ENCODE peak calls at places on chromosomes 13 and 19, in eight cellular contexts. E, W, Q, K, G, Y, N and T are unnamed samples.

GRCh38 chr19:28984315-28984714 is 228.6 kb downstream of the UQCRFS1 start:
- DNase-seq in E (no peak), G (no peak), Y (no peak), Q (no peak), W (no peak), K (no peak), N (no peak), T (no peak)

GRCh38 chr19:463483-464130 is 2.8 kb upstream of the SHC2 start:
- DNase-seq in Q (peak; percentile 66), N (no peak), W (no peak), G (no peak), E (no peak), Y (no peak), K (no peak), T (no peak)

GRCh38 chr13:93227280-93227905 is 786 bp downstream of the GPC6 start:
- DNase-seq in N (no peak), Q (peak; percentile 80), W (peak; percentile 50), Y (peak; percentile 70), E (peak; percentile 70), G (peak; percentile 33), K (no peak), T (no peak)

GRCh38 chr13:30142502-30143211 is 164.7 kb downstream of the KATNAL1 start:
- DNase-seq in W (peak; percentile 60), N (peak; percentile 87), Q (no peak), E (no peak), K (no peak), Y (peak; percentile 88), G (peak; percentile 22), T (peak; percentile 44)

GRCh38 chr19:38035515-38036495 is 128.8 kb downstream of the SIPA1L3 start:
- DNase-seq in N (no peak), E (no peak), W (peak; percentile 72), G (no peak), Q (peak; percentile 76), Y (no peak), K (no peak), T (no peak)

GRCh38 chr19:16673226-16673625 is 12.3 kb downstream of the TMEM38A start:
- DNase-seq in W (no peak), Q (no peak), E (no peak), N (no peak), G (peak; percentile 19), Y (no peak), K (no peak), T (no peak)

GRCh38 chr13:32821149-32821688 is 195.0 kb upstream of the KL start:
- DNase-seq in Q (no peak), K (no peak), G (no peak), W (no peak), Y (no peak), E (no peak), N (no peak), T (no peak)

GRCh38 chr19:7912697-7913564 is 1.7 kb upstream of the TGFBR3L start:
- DNase-seq in Q (no peak), K (no peak), G (no peak), Y (no peak), E (no peak), W (peak; percentile 54), N (no peak), T (no peak)

GRCh38 chr19:4916292-4917082 is 7.2 kb downstream of the UHRF1 start:
- DNase-seq in Y (no peak), E (no peak), K (peak; percentile 51), W (no peak), Q (peak; percentile 63), N (no peak), G (no peak), T (no peak)

GRCh38 chr19:14580623-14581237 is 2.2 kb upstream of the CLEC17A start:
- DNase-seq in K (no peak), Y (no peak), N (no peak), Q (no peak), W (no peak), G (no peak), E (no peak), T (no peak)

GRCh38 chr13:43434185-43434584 is 352.6 kb downstream of the ENOX1 start:
- DNase-seq in N (no peak), E (no peak), G (no peak), Q (no peak), K (no peak), W (no peak), Y (no peak), T (peak; percentile 17)

GRCh38 chr13:36096411-36097184 is 34.6 kb downstream of the DCLK1 start:
- DNase-seq in Q (no peak), G (no peak), K (no peak), E (no peak), N (no peak), Y (no peak), W (no peak), T (no peak)

DNA sequence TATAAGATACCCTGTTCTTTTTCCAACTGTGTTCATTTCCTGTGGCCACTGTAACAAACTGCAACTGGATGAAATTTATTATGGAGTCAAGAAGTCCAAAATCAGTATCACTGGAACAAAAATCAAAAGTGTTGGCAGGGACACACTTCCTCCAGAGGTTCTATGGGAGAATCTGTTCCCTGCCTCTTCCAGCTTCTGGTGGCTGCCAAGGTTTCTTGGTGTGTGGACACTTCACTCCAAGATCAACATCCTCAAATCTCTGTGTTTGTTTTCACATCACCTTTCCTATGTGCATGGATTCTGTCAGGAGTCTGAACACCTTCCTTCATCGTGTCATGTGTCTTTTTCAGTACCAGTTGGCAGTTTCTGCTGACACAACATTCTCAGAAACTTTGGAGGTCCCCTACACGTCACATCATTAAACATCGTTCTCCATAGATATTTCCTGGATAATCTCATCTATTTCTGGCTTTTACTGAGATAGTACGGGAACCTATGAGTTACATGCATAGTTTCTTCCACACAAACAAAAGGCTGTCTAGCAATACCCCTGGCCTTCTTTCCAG is 15.2 kb upstream of the EFNB2 start:
- DNase-seq in K (no peak), G (no peak), W (no peak), E (no peak), Y (no peak), N (no peak), Q (no peak), T (peak; percentile 20)
- H3K36me3 ChIP-seq in K (peaks cover 31% of the 10 kb centered on the region), G (no peaks in the 10 kb centered on the region), W (peaks cover 30% of the 10 kb centered on the region), E (peaks cover 16% of the 10 kb centered on the region), Y (no peaks in the 10 kb centered on the region), N (peaks cover 58% of the 10 kb centered on the region), Q (no peaks in the 10 kb centered on the region), T (peaks cover 2% of the 10 kb centered on the region)

DNA sequence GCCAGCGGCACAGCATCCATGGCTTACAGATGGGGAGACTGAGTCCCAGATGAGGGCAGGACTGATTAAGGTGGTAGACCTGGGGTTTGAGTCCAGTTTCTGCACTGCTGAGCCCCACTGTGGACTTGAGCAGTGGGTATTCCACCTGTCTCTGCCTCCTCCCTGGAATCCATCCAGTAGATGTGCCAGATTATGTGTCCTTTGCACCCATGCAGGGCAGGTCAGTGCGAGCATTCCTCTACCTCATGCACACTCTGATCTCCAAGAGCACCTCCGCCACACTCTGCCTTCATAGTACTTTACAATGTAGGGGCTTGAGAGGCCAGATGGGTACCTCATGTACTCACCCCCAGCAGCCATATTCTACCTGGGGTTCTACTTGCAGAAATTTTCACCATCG is 10.0 kb downstream of the ZSCAN22 start:
- DNase-seq in E (no peak), W (no peak), N (no peak), Q (peak; percentile 16), K (no peak), G (no peak), Y (no peak), T (no peak)
- H3K36me3 ChIP-seq in E (peaks cover 6% of the 10 kb centered on the region), W (peaks cover 62% of the 10 kb centered on the region), N (no peaks in the 10 kb centered on the region), Q (no peaks in the 10 kb centered on the region), K (peaks cover 3% of the 10 kb centered on the region), G (no peaks in the 10 kb centered on the region), Y (peaks cover 26% of the 10 kb centered on the region), T (peaks cover 53% of the 10 kb centered on the region)

DNA sequence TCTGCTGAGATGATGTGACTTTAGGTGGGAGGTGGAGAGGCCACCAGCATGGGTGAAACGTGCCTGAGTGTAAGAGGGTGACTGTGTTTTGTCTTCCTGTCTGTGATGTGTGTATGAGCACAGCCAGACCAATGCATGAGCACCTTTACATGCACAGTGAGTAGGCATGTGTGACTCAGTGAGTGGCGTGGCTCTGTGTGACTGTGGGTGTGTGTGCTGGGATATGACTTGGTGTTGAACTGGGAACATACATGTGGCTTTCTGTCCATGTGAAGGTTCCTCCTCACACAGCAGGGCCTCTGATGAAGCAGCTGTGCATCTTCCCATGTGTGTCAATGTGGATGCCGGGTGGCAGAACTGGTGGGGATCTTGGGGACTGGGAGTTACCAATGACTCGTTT is 19.9 kb upstream of the LGALS13 start:
- DNase-seq in G (no peak), Y (no peak), Q (no peak), W (no peak), E (no peak), N (no peak), K (no peak), T (no peak)
- H3K36me3 ChIP-seq in G (no peaks in the 10 kb centered on the region), Y (no peaks in the 10 kb centered on the region), Q (no peaks in the 10 kb centered on the region), W (no peaks in the 10 kb centered on the region), E (no peaks in the 10 kb centered on the region), N (no peaks in the 10 kb centered on the region), K (no peaks in the 10 kb centered on the region), T (no peaks in the 10 kb centered on the region)

GRCh38 chr19:50036905-50037304 is 11.1 kb downstream of the ZNF473 start:
- DNase-seq in E (no peak), N (no peak), G (no peak), W (no peak), Y (no peak), Q (no peak), K (no peak), T (no peak)
- H3K36me3 ChIP-seq in E (peaks cover 17% of the 10 kb centered on the region), N (peaks cover 62% of the 10 kb centered on the region), G (no peaks in the 10 kb centered on the region), W (peaks cover 92% of the 10 kb centered on the region), Y (peaks cover 26% of the 10 kb centered on the region), Q (peaks cover 28% of the 10 kb centered on the region), K (peaks cover 38% of the 10 kb centered on the region), T (peaks cover 90% of the 10 kb centered on the region)

DNA sequence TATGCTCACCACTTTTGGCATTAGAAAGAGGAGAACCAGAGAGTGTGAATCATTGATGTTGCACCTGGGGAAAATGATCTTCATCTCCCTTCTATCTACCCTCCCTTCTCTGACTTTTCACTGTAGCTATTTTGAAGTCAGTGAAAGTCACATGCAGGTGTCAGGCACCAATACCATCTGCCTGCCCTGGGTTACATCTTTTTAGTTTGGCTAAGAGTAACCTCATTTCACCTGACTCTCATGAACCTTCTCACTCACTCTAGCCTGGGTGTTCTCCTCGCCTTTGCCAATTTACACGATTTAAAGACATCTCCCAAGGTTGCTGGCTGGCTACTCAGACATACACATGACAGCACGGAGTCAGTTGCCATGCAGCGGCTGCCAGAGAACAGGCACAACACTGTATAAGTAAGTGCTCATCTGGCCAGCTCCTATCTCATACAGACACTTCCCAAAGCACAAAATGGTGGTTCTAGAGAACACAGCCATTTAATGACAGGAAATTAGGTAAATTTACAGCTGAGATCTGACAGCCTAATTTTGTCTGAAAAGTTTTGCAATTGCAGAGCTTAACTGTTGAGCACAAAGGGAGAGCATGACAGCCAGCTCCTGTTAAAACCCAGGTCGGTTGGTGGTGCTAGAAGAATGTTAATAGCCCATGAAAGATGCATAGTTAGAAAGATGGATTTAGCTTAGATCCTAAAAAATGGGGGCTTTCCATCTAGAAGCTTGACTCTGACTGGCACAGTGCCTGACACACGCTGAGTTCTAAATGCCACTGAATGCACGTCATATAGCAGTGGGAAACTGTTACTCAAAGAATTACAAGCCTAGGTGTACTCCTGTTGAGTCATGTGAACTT is 32.5 kb downstream of the LCP1 start:
- DNase-seq in K (no peak), N (no peak), Q (no peak), W (no peak), G (no peak), E (no peak), Y (no peak), T (no peak)
- H3K36me3 ChIP-seq in K (peaks cover 80% of the 10 kb centered on the region), N (peaks cover 49% of the 10 kb centered on the region), Q (no peaks in the 10 kb centered on the region), W (no peaks in the 10 kb centered on the region), G (no peaks in the 10 kb centered on the region), E (no peaks in the 10 kb centered on the region), Y (no peaks in the 10 kb centered on the region), T (no peaks in the 10 kb centered on the region)

GRCh38 chr19:54275951-54276350 is 5.0 kb downstream of the LILRB2 start:
- DNase-seq in N (no peak), Y (peak; percentile 25), G (no peak), E (no peak), Q (no peak), K (no peak), W (no peak), T (no peak)
- H3K36me3 ChIP-seq in N (no peaks in the 10 kb centered on the region), Y (no peaks in the 10 kb centered on the region), G (no peaks in the 10 kb centered on the region), E (no peaks in the 10 kb centered on the region), Q (no peaks in the 10 kb centered on the region), K (no peaks in the 10 kb centered on the region), W (no peaks in the 10 kb centered on the region), T (no peaks in the 10 kb centered on the region)